ENCODE peak calls at places on chromosomes 12 and 14, in six cellular contexts. C, Q, F, N, V and T are unnamed samples.

GRCh38 chr12:31323466-31324115 is 2.4 kb downstream of the SINHCAF start:
- DNase-seq in N (no peak), V (peak; percentile 50), C (no peak), F (peak; percentile 18), Q (peak; percentile 18), T (peak; percentile 70)

GRCh38 chr12:121983546-121984205 is 38.0 kb upstream of the BCL7A start:
- DNase-seq in C (no peak), Q (no peak), V (no peak), F (no peak), N (no peak), T (no peak)

GRCh38 chr12:48883305-48884171 is 17.9 kb upstream of the RND1 start:
- DNase-seq in F (no peak), Q (peak; percentile 91), V (peak; percentile 64), N (no peak), C (peak; percentile 24), T (peak; percentile 60)

GRCh38 chr12:32365473-32366064 is 33.8 kb upstream of the FGD4 start:
- DNase-seq in C (peak; percentile 82), V (peak; percentile 70), F (peak; percentile 95), N (peak; percentile 29), Q (peak; percentile 70), T (peak; percentile 78)

GRCh38 chr12:117820216-117820907 is 148.4 kb downstream of the KSR2 start:
- DNase-seq in C (no peak), V (no peak), F (no peak), Q (no peak), N (no peak), T (no peak)

GRCh38 chr12:58877243-58877743 is 43.0 kb downstream of the LRIG3 start:
- DNase-seq in N (no peak), Q (no peak), V (no peak), F (peak; percentile 4), C (peak; percentile 100), T (peak; percentile 58)

GRCh38 chr12:20305470-20305869 is 62.9 kb upstream of the PDE3A start:
- DNase-seq in N (no peak), F (no peak), V (no peak), C (peak; percentile 2), Q (no peak), T (peak; percentile 4)

GRCh38 chr14:95471526-95472304 is 44.7 kb downstream of the SYNE3 start:
- DNase-seq in V (no peak), C (no peak), Q (no peak), N (no peak), F (peak; percentile 24), T (no peak)

GRCh38 chr14:24840204-24840893 is 206.4 kb upstream of the GZMB start:
- DNase-seq in N (no peak), F (peak; percentile 3), V (no peak), C (no peak), Q (no peak), T (peak; percentile 29)

GRCh38 chr12:2794261-2794735 is 472 bp upstream of the FKBP4 start:
- DNase-seq in C (no peak), F (peak; percentile 5), N (no peak), Q (peak; percentile 42), V (no peak), T (no peak)

GRCh38 chr14:104358528-104359300 is 220.3 kb downstream of the KIF26A start:
- DNase-seq in F (no peak), V (peak; percentile 15), C (no peak), N (no peak), Q (no peak), T (no peak)

GRCh38 chr14:29941401-29941800 is 13.8 kb upstream of the PRKD1 start:
- DNase-seq in F (no peak), Q (no peak), V (peak; percentile 61), N (no peak), C (no peak), T (no peak)

GRCh38 chr14:61560323-61560722 is 135.0 kb upstream of the HIF1A start:
- DNase-seq in V (no peak), Q (no peak), N (no peak), C (peak; percentile 61), F (no peak), T (peak; percentile 83)

GRCh38 chr12:114681149-114681849 is 2.7 kb downstream of the TBX3 start:
- DNase-seq in Q (no peak), N (no peak), C (peak; percentile 65), F (peak; percentile 36), V (peak; percentile 38), T (peak; percentile 65)

GRCh38 chr14:70008863-70009262 is 129.6 kb downstream of the SMOC1 start:
- DNase-seq in Q (no peak), N (no peak), V (no peak), F (no peak), C (no peak), T (no peak)

GRCh38 chr12:56839489-56840442 is 76.6 kb downstream of the HSD17B6 start:
- DNase-seq in Q (peak; percentile 35), N (peak; percentile 51), F (peak; percentile 18), C (peak; percentile 9), V (peak; percentile 83), T (peak; percentile 60)

GRCh38 chr12:32344047-32344446 is 55.3 kb upstream of the FGD4 start:
- DNase-seq in F (no peak), Q (no peak), N (no peak), V (peak; percentile 59), C (no peak), T (no peak)

GRCh38 chr12:94832780-94833760 is 170.4 kb downstream of the NDUFA12 start:
- DNase-seq in V (peak; percentile 76), N (peak; percentile 38), Q (peak; percentile 44), F (peak; percentile 21), C (peak; percentile 1), T (peak; percentile 79)

DNA sequence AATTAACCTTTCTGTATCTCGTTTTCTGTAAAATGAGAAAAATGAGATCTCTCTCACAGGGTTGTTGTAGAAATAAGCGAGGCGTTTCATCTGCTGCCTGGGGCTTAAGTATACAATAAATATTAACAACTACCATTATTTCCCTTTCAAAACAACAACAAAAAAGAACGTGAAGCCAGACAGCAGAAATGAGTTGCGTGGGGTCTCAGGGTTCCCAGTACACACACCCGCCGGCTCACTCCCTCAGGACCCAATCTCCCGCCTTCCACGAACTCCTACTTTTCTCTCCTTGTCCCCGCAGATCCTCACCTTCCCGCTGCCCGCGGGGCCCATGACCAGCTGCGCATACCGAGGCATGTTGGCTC is 228 bp downstream of the GPN3 start:
- DNase-seq in C (no peak), Q (no peak), N (no peak), V (no peak), F (no peak), T (no peak)
- H2AFZ ChIP-seq in C (peak overlapping the region; percentile 97), Q (peak overlapping the region; percentile 82), N (peak overlapping the region; percentile 3), V (no peak overlapping the region), F (peak overlapping the region; percentile 69), T (peak overlapping the region; percentile 89)

GRCh38 chr14:58981840-58982239 is 206.6 kb upstream of the DAAM1 start:
- DNase-seq in Q (no peak), F (no peak), C (no peak), V (no peak), N (no peak), T (no peak)
- H2AK5ac ChIP-seq in Q (no peak overlapping the region), F (no peak overlapping the region), C (no peak overlapping the region), V (no peak overlapping the region), N (no peak overlapping the region), T (no peak overlapping the region)

GRCh38 chr12:18551703-18552102 is 186.1 kb downstream of the PLCZ1 start:
- DNase-seq in F (no peak), V (no peak), Q (no peak), C (no peak), N (no peak), T (no peak)
- H2AFZ ChIP-seq in F (no peak overlapping the region), V (no peak overlapping the region), Q (peak overlapping the region; percentile 66), C (no peak overlapping the region), N (peak overlapping the region; percentile 11), T (no peak overlapping the region)

GRCh38 chr14:101947904-101948665 is 16.3 kb upstream of the DYNC1H1 start:
- DNase-seq in Q (peak; percentile 100), V (peak; percentile 100), F (peak; percentile 100), N (peak; percentile 99), C (peak; percentile 100), T (peak; percentile 100)

GRCh38 chr14:101945171-101945570 is 19.2 kb upstream of the DYNC1H1 start:
- DNase-seq in Q (no peak), F (no peak), V (peak; percentile 67), C (no peak), N (peak; percentile 46), T (no peak)

GRCh38 chr14:101948666-101949205 is 15.6 kb upstream of the DYNC1H1 start:
- DNase-seq in N (no peak), F (no peak), V (no peak), Q (no peak), C (no peak), T (no peak)

GRCh38 chr14:101950100-101950499 is 14.3 kb upstream of the DYNC1H1 start:
- DNase-seq in F (no peak), C (no peak), N (no peak), V (no peak), Q (no peak), T (no peak)

GRCh38 chr14:101947577-101947903 is 16.8 kb upstream of the DYNC1H1 start:
- DNase-seq in F (no peak), V (no peak), N (no peak), Q (no peak), C (no peak), T (no peak)
- H2AK5ac ChIP-seq in F (peak overlapping the region; percentile 77), V (no peak overlapping the region), N (peak overlapping the region; percentile 40), Q (peak overlapping the region; percentile 97), C (peak overlapping the region; percentile 80), T (peak overlapping the region; percentile 76)

DNA sequence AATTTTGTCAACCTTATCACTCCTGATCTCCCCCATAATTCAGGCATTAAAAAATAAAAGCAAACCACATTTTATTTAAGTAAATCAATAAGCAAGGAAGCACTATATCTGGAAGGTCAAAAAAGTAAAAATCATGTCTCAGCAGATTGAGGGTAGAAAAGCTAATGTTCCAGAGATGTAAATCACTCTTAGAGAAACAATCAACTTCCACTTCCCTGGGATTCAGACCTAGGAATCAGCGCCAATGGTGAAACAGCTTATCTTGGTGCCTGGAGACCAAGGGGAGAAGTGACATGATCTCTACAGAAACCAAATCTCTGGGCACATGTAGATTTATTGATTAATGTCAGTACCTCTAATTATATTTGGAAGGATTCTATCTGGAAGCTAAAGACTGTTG is 10.9 kb upstream of the SNX6 start:
- DNase-seq in C (no peak), V (no peak), F (no peak), Q (no peak), N (no peak), T (no peak)
- H2AFZ ChIP-seq in C (no peak overlapping the region), V (no peak overlapping the region), F (no peak overlapping the region), Q (no peak overlapping the region), N (no peak overlapping the region), T (no peak overlapping the region)

GRCh38 chr12:4274960-4275868 is 1.7 kb downstream of the CCND2 start:
- DNase-seq in Q (no peak), C (peak; percentile 13), N (no peak), F (no peak), V (peak; percentile 46), T (peak; percentile 65)

GRCh38 chr12:4274396-4274959 is 916 bp downstream of the CCND2 start:
- DNase-seq in C (no peak), F (no peak), V (peak; percentile 40), N (no peak), Q (no peak), T (peak; percentile 19)

GRCh38 chr12:4272976-4273650 is 449 bp upstream of the CCND2 start:
- DNase-seq in Q (no peak), N (no peak), F (no peak), V (no peak), C (no peak), T (peak; percentile 25)

GRCh38 chr12:4272014-4272975 is 1.3 kb upstream of the CCND2 start:
- DNase-seq in F (no peak), C (peak; percentile 6), Q (peak; percentile 84), N (no peak), V (peak; percentile 92), T (peak; percentile 83)

GRCh38 chr12:4273651-4274395 is at the start of gene CCND2:
- DNase-seq in C (peak; percentile 54), N (peak; percentile 81), V (peak; percentile 96), F (no peak), Q (peak; percentile 81), T (peak; percentile 91)
- H2AK5ac ChIP-seq in C (peak within 1 kb of the TSS; percentile 14), N (peak within 1 kb of the TSS; percentile 93), V (no peak within 1 kb of the TSS), F (no peak within 1 kb of the TSS), Q (peak within 1 kb of the TSS; percentile 96), T (peak within 1 kb of the TSS; percentile 62)